ENCODE peak calls at places on chromosomes 3 and 15, in seven cellular contexts. One of them, this sample, is unnamed.
A peak's percentile ranks its signal among the peaks of the same experiment; 100 is the strongest.

GRCh38 chr15:54102704-54103103 is 124.5 kb downstream of the UNC13C start:
- DNase-seq in endothelial cell of umbilical vein: no peak
- DNase-seq in progenitor cell of endocrine pancreas: no peak
- DNase-seq in osteocyte: no peak
- DNase-seq in stimulated activated CD8-positive, alpha-beta memory T cell treated with anti-CD3 and anti-CD28 coated beads, Interleukin-7, amount 100 ng/mL, for 48 hours: no peak
- DNase-seq in mucosa of gallbladder: no peak
- DNase-seq in MCF 10A: no peak
- DNase-seq in this sample: no peak

GRCh38 chr3:113532698-113533533 is 561 bp downstream of the SIDT1 start:
- DNase-seq in endothelial cell of umbilical vein: peak; percentile 23
- DNase-seq in progenitor cell of endocrine pancreas: peak; percentile 14
- DNase-seq in osteocyte: no peak
- DNase-seq in stimulated activated CD8-positive, alpha-beta memory T cell treated with anti-CD3 and anti-CD28 coated beads, Interleukin-7, amount 100 ng/mL, for 48 hours: no peak
- DNase-seq in mucosa of gallbladder: no peak
- DNase-seq in MCF 10A: no peak
- DNase-seq in this sample: no peak

GRCh38 chr15:48143856-48144255 is 23.1 kb downstream of the SLC24A5 start:
- DNase-seq in endothelial cell of umbilical vein: no peak
- DNase-seq in progenitor cell of endocrine pancreas: no peak
- DNase-seq in osteocyte: no peak
- DNase-seq in stimulated activated CD8-positive, alpha-beta memory T cell treated with anti-CD3 and anti-CD28 coated beads, Interleukin-7, amount 100 ng/mL, for 48 hours: no peak
- DNase-seq in mucosa of gallbladder: no peak
- DNase-seq in MCF 10A: peak; percentile 19
- DNase-seq in this sample: peak; percentile 90

GRCh38 chr15:88690331-88690730 is 51.5 kb downstream of the ISG20 start:
- DNase-seq in endothelial cell of umbilical vein: no peak
- DNase-seq in progenitor cell of endocrine pancreas: no peak
- DNase-seq in osteocyte: no peak
- DNase-seq in stimulated activated CD8-positive, alpha-beta memory T cell treated with anti-CD3 and anti-CD28 coated beads, Interleukin-7, amount 100 ng/mL, for 48 hours: no peak
- DNase-seq in mucosa of gallbladder: no peak
- DNase-seq in MCF 10A: no peak
- DNase-seq in this sample: peak; percentile 20

GRCh38 chr3:126679318-126679751 is 24.4 kb upstream of the TXNRD3 start:
- DNase-seq in endothelial cell of umbilical vein: peak; percentile 76
- DNase-seq in progenitor cell of endocrine pancreas: peak; percentile 91
- DNase-seq in osteocyte: peak; percentile 94
- DNase-seq in stimulated activated CD8-positive, alpha-beta memory T cell treated with anti-CD3 and anti-CD28 coated beads, Interleukin-7, amount 100 ng/mL, for 48 hours: peak; percentile 41
- DNase-seq in mucosa of gallbladder: peak; percentile 83
- DNase-seq in MCF 10A: peak; percentile 80
- DNase-seq in this sample: peak; percentile 46

GRCh38 chr3:42572278-42572677 is 9.5 kb downstream of the SEC22C start:
- DNase-seq in endothelial cell of umbilical vein: peak; percentile 49
- DNase-seq in progenitor cell of endocrine pancreas: no peak
- DNase-seq in osteocyte: no peak
- DNase-seq in stimulated activated CD8-positive, alpha-beta memory T cell treated with anti-CD3 and anti-CD28 coated beads, Interleukin-7, amount 100 ng/mL, for 48 hours: no peak
- DNase-seq in mucosa of gallbladder: no peak
- DNase-seq in MCF 10A: peak; percentile 67
- DNase-seq in this sample: peak; percentile 28

GRCh38 chr3:195870937-195871336 is 37.4 kb downstream of the TNK2 start:
- DNase-seq in endothelial cell of umbilical vein: no peak
- DNase-seq in progenitor cell of endocrine pancreas: no peak
- DNase-seq in osteocyte: no peak
- DNase-seq in stimulated activated CD8-positive, alpha-beta memory T cell treated with anti-CD3 and anti-CD28 coated beads, Interleukin-7, amount 100 ng/mL, for 48 hours: no peak
- DNase-seq in mucosa of gallbladder: no peak
- DNase-seq in MCF 10A: no peak
- DNase-seq in this sample: no peak

GRCh38 chr15:89161666-89162065 is 59.7 kb downstream of the RLBP1 start:
- DNase-seq in endothelial cell of umbilical vein: no peak
- DNase-seq in progenitor cell of endocrine pancreas: no peak
- DNase-seq in osteocyte: no peak
- DNase-seq in stimulated activated CD8-positive, alpha-beta memory T cell treated with anti-CD3 and anti-CD28 coated beads, Interleukin-7, amount 100 ng/mL, for 48 hours: no peak
- DNase-seq in mucosa of gallbladder: no peak
- DNase-seq in MCF 10A: no peak
- DNase-seq in this sample: no peak